ENCODE peak calls at places on chromosomes 16 and 17, in four cellular contexts. U is mucosa of descending colon; P is CD4-positive, alpha-beta T cell; N is cardiac muscle cell. Z is an unnamed sample.

GRCh38 chr17:42660692-42661345 is 1.7 kb downstream of the TUBG2 start:
- DNase-seq in P (no peak), U (no peak), N (peak), Z (peak)

GRCh38 chr17:48308591-48308990 is 121.4 kb downstream of the SKAP1 start:
- DNase-seq in P (no peak), U (no peak), N (peak), Z (no peak)

GRCh38 chr16:11742041-11742535 is 569 bp downstream of the TXNDC11 start:
- DNase-seq in N (no peak), U (peak), P (peak), Z (no peak)

GRCh38 chr17:68310141-68310540 is 18.8 kb downstream of the ARSG start:
- DNase-seq in U (no peak), P (peak), N (no peak), Z (no peak)

GRCh38 chr16:69105501-69106361 is at the start of gene HAS3:
- DNase-seq in N (peak), U (no peak), P (no peak), Z (peak)

GRCh38 chr16:1526608-1527555 is 6.6 kb upstream of the TMEM204 start:
- DNase-seq in N (no peak), U (no peak), P (no peak), Z (no peak)

GRCh38 chr16:20348365-20349185 is 3.9 kb downstream of the UMOD start:
- DNase-seq in N (peak), U (peak), P (no peak), Z (no peak)

GRCh38 chr17:48470388-48471034 is 40.5 kb upstream of the SKAP1 start:
- DNase-seq in P (no peak), N (peak), U (no peak), Z (peak)

GRCh38 chr17:29619251-29619650 is 3.5 kb downstream of the CORO6 start:
- DNase-seq in N (peak), P (no peak), U (no peak), Z (peak)

GRCh38 chr16:80804451-80805383 is at the start of gene CDYL2:
- DNase-seq in P (no peak), N (peak), U (peak), Z (peak)

GRCh38 chr16:53510704-53511070 is 7.7 kb upstream of the AKTIP start:
- DNase-seq in P (no peak), U (no peak), N (no peak), Z (no peak)
- TF ChIP-seq CTCF in P (peak), U (no peak), N (no peak), Z (no peak)

GRCh38 chr16:8634991-8635736 is 13.7 kb downstream of the METTL22 start:
- DNase-seq in U (no peak), P (no peak), N (peak), Z (peak)
- TF ChIP-seq CTCF in U (no peak), P (no peak), N (peak), Z (peak)

DNA sequence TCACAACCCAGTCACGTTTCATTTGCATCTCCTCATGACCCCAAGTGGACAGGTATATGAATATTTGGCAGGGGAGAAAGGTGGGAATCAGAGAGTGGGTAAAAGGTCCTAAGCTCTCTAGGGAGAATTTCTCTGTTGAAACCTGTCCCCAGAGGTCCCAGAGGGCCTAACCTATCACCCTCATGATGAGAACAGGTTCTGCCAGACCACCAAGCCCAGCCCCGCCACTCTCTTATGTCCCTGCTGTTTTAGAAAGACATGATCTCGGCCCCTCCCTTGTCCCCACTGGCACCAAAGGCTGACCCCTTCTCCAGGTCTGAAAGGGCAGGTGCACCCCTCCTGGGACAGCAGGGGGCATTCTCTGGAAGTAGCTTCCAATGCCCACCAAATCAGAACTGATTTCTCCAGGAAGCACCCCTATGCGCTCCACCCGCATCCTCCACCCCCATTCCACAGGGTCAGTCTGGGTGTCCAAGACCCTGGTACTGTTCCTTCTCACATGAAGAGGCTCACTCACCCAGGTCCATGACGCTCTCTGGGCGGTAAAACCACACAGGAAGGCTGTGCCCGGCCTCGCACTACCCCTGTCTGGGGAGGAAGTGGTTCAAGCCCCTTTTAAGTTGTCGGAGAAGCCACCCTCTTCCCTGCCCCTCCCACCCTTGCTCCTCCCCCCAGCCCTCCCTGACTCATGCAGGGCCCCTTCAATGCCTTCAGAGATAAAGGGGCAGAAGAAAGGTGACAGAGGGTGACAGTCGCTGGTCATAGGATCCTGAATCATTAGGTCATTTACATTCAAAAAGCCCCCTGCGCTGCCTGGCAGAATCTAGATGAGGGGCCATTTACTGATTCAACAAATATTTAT is at the start of gene CCR7:
- DNase-seq in P (peak), N (no peak), U (peak), Z (no peak)
- TF ChIP-seq CTCF in P (peak), N (no peak), U (no peak), Z (no peak)

GRCh38 chr17:31094600-31095238 is at the start of gene NF1:
- DNase-seq in U (peak), N (peak), P (peak), Z (peak)
- TF ChIP-seq CTCF in U (no peak), N (no peak), P (no peak), Z (no peak)

GRCh38 chr17:53950207-53950857 is 127.6 kb downstream of the KIF2B start:
- DNase-seq in P (no peak), N (no peak), U (no peak), Z (no peak)
- TF ChIP-seq CTCF in P (no peak), N (no peak), U (no peak), Z (no peak)

GRCh38 chr17:74748529-74749261 is at the start of gene NHERF1:
- DNase-seq in U (peak), N (peak), P (no peak), Z (peak)
- TF ChIP-seq CTCF in U (no peak), N (no peak), P (no peak), Z (no peak)

Z was measured in AG10803.